ENCODE peak calls at places on chromosome 17, in six cellular contexts. N is RWPE1; F is globus pallidus; U is cardiac muscle cell; S is BJ; D is stimulated activated CD4-positive, alpha-beta T cell treated with anti-CD3 and anti-CD28 coated beads, TNF-alpha, amount 100 ng/mL, for 1 hour. X is an unnamed sample.

GRCh38 chr17:9512323-9513168 is 63.1 kb downstream of the STX8 start:
- DNase-seq in D (no peak), S (no peak), F (no peak), N (no peak), U (no peak), X (peak; percentile 79)

GRCh38 chr17:59756236-59756818 is 48.9 kb downstream of the VMP1 start:
- DNase-seq in D (no peak), S (peak; percentile 91), N (peak; percentile 71), F (no peak), U (no peak), X (peak; percentile 44)

GRCh38 chr17:35743911-35744328 is 9.1 kb downstream of the GAS2L2 start:
- DNase-seq in D (no peak), N (peak; percentile 50), U (peak; percentile 72), S (no peak), F (no peak), X (peak; percentile 68)

GRCh38 chr17:49076575-49077384 is 55.8 kb upstream of the B4GALNT2 start:
- DNase-seq in N (no peak), U (no peak), F (no peak), D (no peak), S (peak; percentile 34), X (peak; percentile 86)

GRCh38 chr17:67638871-67639270 is 78.9 kb upstream of the NOL11 start:
- DNase-seq in N (no peak), S (no peak), F (no peak), D (no peak), U (no peak), X (no peak)

GRCh38 chr17:63934391-63935112 is 2.4 kb upstream of the CD79B start:
- DNase-seq in S (no peak), D (no peak), F (no peak), U (no peak), N (no peak), X (no peak)

GRCh38 chr17:40556198-40556661 is 9.0 kb downstream of the CCR7 start:
- DNase-seq in S (no peak), N (no peak), U (no peak), F (no peak), D (no peak), X (no peak)

GRCh38 chr17:63535640-63536039 is 12.5 kb downstream of the KCNH6 start:
- DNase-seq in U (no peak), D (no peak), N (no peak), F (no peak), S (no peak), X (no peak)

X was measured in foreskin fibroblast.